ENCODE peak calls at places on chromosomes 3 and 15, in five cellular contexts. V, Q, H, P and M are unnamed samples.

GRCh38 chr3:172709776-172710708 is 825 bp downstream of the NCEH1 start:
- DNase-seq in Q (no peak), P (no peak), V (peak), H (peak), M (no peak)

GRCh38 chr3:133038089-133038730 is at the start of gene TMEM108:
- DNase-seq in V (peak), P (peak), Q (peak), H (peak), M (peak)

GRCh38 chr15:50098576-50098975 is 20.5 kb downstream of the ATP8B4 start:
- DNase-seq in H (no peak), Q (no peak), P (no peak), V (no peak), M (no peak)

GRCh38 chr3:49454457-49454856 is 15.6 kb upstream of the DAG1 start:
- DNase-seq in V (no peak), P (no peak), H (peak), Q (no peak), M (no peak)

GRCh38 chr15:79896634-79897379 is at the start of gene MTHFS:
- DNase-seq in Q (no peak), H (peak), P (peak), V (peak), M (peak)

GRCh38 chr3:184015381-184016019 is 2.2 kb downstream of the ABCC5 start:
- DNase-seq in P (no peak), Q (no peak), H (peak), V (no peak), M (no peak)

GRCh38 chr15:100373037-100373896 is 31.5 kb upstream of the ADAMTS17 start:
- DNase-seq in V (no peak), P (no peak), Q (no peak), H (no peak), M (no peak)

GRCh38 chr3:100970537-100970936 is 22.7 kb downstream of the ABI3BP start:
- DNase-seq in P (no peak), H (no peak), Q (no peak), V (no peak), M (no peak)

GRCh38 chr15:35764661-35765519 is 218.9 kb upstream of the DPH6 start:
- DNase-seq in Q (no peak), P (no peak), V (no peak), H (no peak), M (no peak)

GRCh38 chr15:66151809-66152208 is 101.7 kb downstream of the MEGF11 start:
- DNase-seq in P (no peak), V (no peak), H (peak), Q (no peak), M (no peak)

GRCh38 chr3:149553781-149554451 is 79.4 kb downstream of the TM4SF4 start:
- DNase-seq in Q (peak), V (peak), H (peak), P (no peak), M (peak)

GRCh38 chr15:39931615-39932014 is 2.3 kb upstream of the EIF2AK4 start:
- DNase-seq in H (no peak), V (no peak), Q (no peak), P (no peak), M (no peak)
- TF ChIP-seq CTCF in H (peak), V (no peak), Q (no peak), P (no peak), M (no peak)

GRCh38 chr15:74843891-74844299 is 939 bp upstream of the ULK3 start:
- DNase-seq in P (no peak), V (no peak), H (no peak), Q (no peak), M (no peak)
- H3K4me3 ChIP-seq in P (peak), V (no peak), H (peak), Q (no peak), M (no peak)

GRCh38 chr3:46675843-46676567 is 17.5 kb downstream of the ALS2CL start:
- DNase-seq in V (no peak), P (no peak), Q (no peak), H (no peak), M (no peak)

GRCh38 chr3:46673151-46674030 is 20.1 kb downstream of the ALS2CL start:
- DNase-seq in H (no peak), Q (no peak), V (no peak), P (no peak), M (no peak)

GRCh38 chr3:46672349-46672695 is 21.2 kb downstream of the ALS2CL start:
- DNase-seq in Q (no peak), V (no peak), P (no peak), H (no peak), M (no peak)

GRCh38 chr3:46675426-46675825 is 18.1 kb downstream of the ALS2CL start:
- DNase-seq in H (no peak), V (no peak), Q (no peak), P (no peak), M (no peak)

GRCh38 chr3:46674031-46674592 is 19.4 kb downstream of the ALS2CL start:
- DNase-seq in P (no peak), V (no peak), H (no peak), Q (no peak), M (no peak)
- TF ChIP-seq CTCF in P (no peak), V (no peak), H (no peak), Q (peak), M (peak)

DNA sequence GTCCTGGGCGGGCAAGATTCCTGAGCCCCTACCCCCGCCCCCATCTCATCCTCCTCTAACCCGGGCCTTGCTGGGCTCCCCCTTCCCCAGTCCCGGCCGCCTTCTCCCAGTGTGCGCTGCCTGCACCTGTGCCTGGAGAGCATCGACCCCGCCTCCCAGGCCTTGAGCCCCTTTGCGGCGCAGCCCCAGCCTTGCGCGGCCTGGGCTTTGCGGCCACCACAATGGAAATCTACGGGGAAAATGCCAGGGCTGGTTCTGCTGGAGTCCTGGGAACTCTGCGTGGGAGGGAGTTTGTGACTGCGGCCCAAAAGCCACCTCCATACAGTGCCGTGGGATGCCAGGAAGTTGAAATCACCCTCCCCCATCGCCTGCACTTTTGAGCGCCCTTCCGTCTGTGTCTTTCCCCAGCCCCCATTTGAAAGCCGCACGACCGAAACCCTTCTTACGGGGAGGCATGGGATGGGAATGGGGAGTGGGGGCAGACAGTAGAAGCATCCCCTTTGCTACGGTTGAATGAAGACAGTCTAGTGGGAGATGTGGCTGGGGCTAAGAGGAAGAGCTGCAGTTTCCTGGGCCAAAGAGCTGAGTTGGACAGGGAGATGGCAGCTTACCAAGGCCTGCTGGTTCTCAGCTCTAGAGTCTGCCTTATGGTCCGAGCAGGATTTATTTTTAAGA is 1.0 kb upstream of the SOX2 start:
- DNase-seq in Q (no peak), H (no peak), P (no peak), V (no peak), M (peak)
- H3K4me3 ChIP-seq in Q (no peak), H (no peak), P (no peak), V (peak), M (peak)

GRCh38 chr3:196988241-196989029 is 19.8 kb upstream of the PIGZ start:
- DNase-seq in H (no peak), Q (no peak), V (no peak), P (no peak), M (no peak)
- TF ChIP-seq CTCF in H (no peak), Q (peak), V (no peak), P (no peak), M (no peak)

DNA sequence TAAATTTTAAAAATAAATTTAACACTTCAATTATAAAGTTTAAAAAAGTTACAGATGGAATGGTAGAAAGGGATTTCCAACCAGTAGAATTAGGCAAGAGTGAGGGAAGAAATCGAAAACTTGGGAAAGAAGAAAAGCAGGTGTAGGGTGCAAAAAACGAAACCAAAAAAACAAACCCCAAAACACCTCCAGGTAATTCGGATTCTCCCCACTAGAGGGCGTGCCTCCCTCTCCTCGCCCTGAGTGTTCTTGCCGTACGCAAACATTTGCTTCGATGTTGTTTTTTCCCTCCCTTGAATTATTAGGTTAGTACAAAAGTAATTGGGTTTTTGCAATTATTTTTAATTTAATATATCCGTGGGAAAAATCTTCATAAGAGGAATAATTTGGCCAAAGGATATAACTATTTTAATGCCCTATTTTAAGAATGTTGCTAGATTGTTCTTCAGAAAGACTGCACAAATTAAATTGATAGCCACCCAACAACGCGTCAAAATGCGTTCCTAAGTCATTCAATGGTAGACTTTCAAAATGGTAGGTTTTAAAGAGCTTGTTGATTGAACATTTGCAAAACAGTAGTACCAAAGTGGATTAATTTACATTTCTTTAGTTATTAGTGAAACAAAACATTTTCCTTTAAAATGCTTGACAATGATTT is 63.7 kb downstream of the SLC30A4 start:
- DNase-seq in H (peak), V (peak), Q (no peak), P (peak), M (peak)
- H3K4me3 ChIP-seq in H (peak), V (peak), Q (peak), P (peak), M (peak)